ENCODE peak calls at places on chromosomes 6 and 20, in five cellular contexts. One of them, this sample, is unnamed.

GRCh38 chr20:39885975-39886649 is 802.9 kb downstream of the MAFB start:
- DNase-seq in neural crest cell: peak
- DNase-seq in activated effector memory CD4-positive, alpha-beta T cell treated with anti-CD3 and anti-CD28 coated beads, Interleukin-2, amount 50 U/mL, for 16 hours: no peak
- DNase-seq in HS-27A: peak
- DNase-seq in lung microvascular endothelial cell: peak
- DNase-seq in this sample: no peak

GRCh38 chr6:98136333-98136732 is 698.0 kb upstream of the POU3F2 start:
- DNase-seq in HS-27A: no peak
- DNase-seq in lung microvascular endothelial cell: no peak
- DNase-seq in neural crest cell: no peak
- DNase-seq in activated effector memory CD4-positive, alpha-beta T cell treated with anti-CD3 and anti-CD28 coated beads, Interleukin-2, amount 50 U/mL, for 16 hours: no peak
- DNase-seq in this sample: no peak

GRCh38 chr20:40339661-40340449 is 349.2 kb downstream of the MAFB start:
- DNase-seq in neural crest cell: no peak
- DNase-seq in HS-27A: no peak
- DNase-seq in lung microvascular endothelial cell: peak
- DNase-seq in activated effector memory CD4-positive, alpha-beta T cell treated with anti-CD3 and anti-CD28 coated beads, Interleukin-2, amount 50 U/mL, for 16 hours: no peak
- DNase-seq in this sample: no peak

GRCh38 chr20:10618611-10619245 is 55.1 kb downstream of the JAG1 start:
- DNase-seq in neural crest cell: no peak
- DNase-seq in activated effector memory CD4-positive, alpha-beta T cell treated with anti-CD3 and anti-CD28 coated beads, Interleukin-2, amount 50 U/mL, for 16 hours: no peak
- DNase-seq in lung microvascular endothelial cell: no peak
- DNase-seq in HS-27A: no peak
- DNase-seq in this sample: no peak

GRCh38 chr6:98769546-98769945 is 64.8 kb upstream of the POU3F2 start:
- DNase-seq in activated effector memory CD4-positive, alpha-beta T cell treated with anti-CD3 and anti-CD28 coated beads, Interleukin-2, amount 50 U/mL, for 16 hours: no peak
- DNase-seq in lung microvascular endothelial cell: peak
- DNase-seq in HS-27A: no peak
- DNase-seq in neural crest cell: no peak
- DNase-seq in this sample: no peak

GRCh38 chr20:60718743-60719142 is 533.3 kb upstream of the CDH4 start:
- DNase-seq in neural crest cell: no peak
- DNase-seq in HS-27A: no peak
- DNase-seq in activated effector memory CD4-positive, alpha-beta T cell treated with anti-CD3 and anti-CD28 coated beads, Interleukin-2, amount 50 U/mL, for 16 hours: no peak
- DNase-seq in lung microvascular endothelial cell: no peak
- DNase-seq in this sample: no peak

GRCh38 chr6:135798751-135799515 is 52.6 kb upstream of the PDE7B start:
- DNase-seq in lung microvascular endothelial cell: no peak
- DNase-seq in activated effector memory CD4-positive, alpha-beta T cell treated with anti-CD3 and anti-CD28 coated beads, Interleukin-2, amount 50 U/mL, for 16 hours: no peak
- DNase-seq in HS-27A: no peak
- DNase-seq in neural crest cell: no peak
- DNase-seq in this sample: no peak

GRCh38 chr6:30922447-30922852 is 8.4 kb downstream of the VARS2 start:
- DNase-seq in HS-27A: no peak
- DNase-seq in neural crest cell: no peak
- DNase-seq in lung microvascular endothelial cell: no peak
- DNase-seq in activated effector memory CD4-positive, alpha-beta T cell treated with anti-CD3 and anti-CD28 coated beads, Interleukin-2, amount 50 U/mL, for 16 hours: no peak
- DNase-seq in this sample: no peak

GRCh38 chr6:26502169-26502568 is 2.1 kb downstream of the BTN1A1 start:
- DNase-seq in lung microvascular endothelial cell: no peak
- DNase-seq in neural crest cell: no peak
- DNase-seq in HS-27A: no peak
- DNase-seq in activated effector memory CD4-positive, alpha-beta T cell treated with anti-CD3 and anti-CD28 coated beads, Interleukin-2, amount 50 U/mL, for 16 hours: no peak
- DNase-seq in this sample: no peak

GRCh38 chr20:41076776-41077175 is 48.2 kb downstream of the TOP1 start:
- DNase-seq in lung microvascular endothelial cell: no peak
- DNase-seq in neural crest cell: no peak
- DNase-seq in activated effector memory CD4-positive, alpha-beta T cell treated with anti-CD3 and anti-CD28 coated beads, Interleukin-2, amount 50 U/mL, for 16 hours: no peak
- DNase-seq in HS-27A: no peak
- DNase-seq in this sample: no peak

GRCh38 chr6:129623008-129623732 is 86.8 kb downstream of the ARHGAP18 start:
- DNase-seq in activated effector memory CD4-positive, alpha-beta T cell treated with anti-CD3 and anti-CD28 coated beads, Interleukin-2, amount 50 U/mL, for 16 hours: no peak
- DNase-seq in lung microvascular endothelial cell: peak
- DNase-seq in neural crest cell: no peak
- DNase-seq in HS-27A: no peak
- DNase-seq in this sample: no peak

GRCh38 chr20:6651016-6651415 is 116.5 kb upstream of the BMP2 start:
- DNase-seq in lung microvascular endothelial cell: no peak
- DNase-seq in neural crest cell: no peak
- DNase-seq in HS-27A: peak
- DNase-seq in activated effector memory CD4-positive, alpha-beta T cell treated with anti-CD3 and anti-CD28 coated beads, Interleukin-2, amount 50 U/mL, for 16 hours: no peak
- DNase-seq in this sample: no peak

GRCh38 chr20:57181639-57182038 is 84.8 kb downstream of the BMP7 start:
- DNase-seq in activated effector memory CD4-positive, alpha-beta T cell treated with anti-CD3 and anti-CD28 coated beads, Interleukin-2, amount 50 U/mL, for 16 hours: no peak
- DNase-seq in lung microvascular endothelial cell: no peak
- DNase-seq in neural crest cell: no peak
- DNase-seq in HS-27A: no peak
- DNase-seq in this sample: no peak

GRCh38 chr6:79538481-79538971 is 1.3 kb upstream of the LCA5 start:
- DNase-seq in neural crest cell: no peak
- DNase-seq in HS-27A: no peak
- DNase-seq in activated effector memory CD4-positive, alpha-beta T cell treated with anti-CD3 and anti-CD28 coated beads, Interleukin-2, amount 50 U/mL, for 16 hours: no peak
- DNase-seq in lung microvascular endothelial cell: peak
- DNase-seq in this sample: no peak

GRCh38 chr20:44279228-44279627 is 31.8 kb downstream of the FITM2 start:
- DNase-seq in neural crest cell: no peak
- DNase-seq in HS-27A: peak
- DNase-seq in activated effector memory CD4-positive, alpha-beta T cell treated with anti-CD3 and anti-CD28 coated beads, Interleukin-2, amount 50 U/mL, for 16 hours: no peak
- DNase-seq in lung microvascular endothelial cell: no peak
- DNase-seq in this sample: no peak

GRCh38 chr6:38131527-38131965 is 312.0 kb downstream of the ZFAND3 start:
- DNase-seq in activated effector memory CD4-positive, alpha-beta T cell treated with anti-CD3 and anti-CD28 coated beads, Interleukin-2, amount 50 U/mL, for 16 hours: no peak
- DNase-seq in HS-27A: peak
- DNase-seq in lung microvascular endothelial cell: no peak
- DNase-seq in neural crest cell: no peak
- DNase-seq in this sample: no peak

GRCh38 chr6:50539441-50539840 is 173.9 kb upstream of the TFAP2D start:
- DNase-seq in HS-27A: no peak
- DNase-seq in neural crest cell: no peak
- DNase-seq in lung microvascular endothelial cell: no peak
- DNase-seq in activated effector memory CD4-positive, alpha-beta T cell treated with anti-CD3 and anti-CD28 coated beads, Interleukin-2, amount 50 U/mL, for 16 hours: no peak
- DNase-seq in this sample: no peak

GRCh38 chr20:48448601-48449384 is 379.0 kb downstream of the PREX1 start:
- DNase-seq in activated effector memory CD4-positive, alpha-beta T cell treated with anti-CD3 and anti-CD28 coated beads, Interleukin-2, amount 50 U/mL, for 16 hours: no peak
- DNase-seq in HS-27A: no peak
- DNase-seq in neural crest cell: no peak
- DNase-seq in lung microvascular endothelial cell: no peak
- DNase-seq in this sample: no peak

GRCh38 chr6:22401206-22401605 is 104.4 kb upstream of the PRL start:
- DNase-seq in neural crest cell: no peak
- DNase-seq in lung microvascular endothelial cell: no peak
- DNase-seq in HS-27A: no peak
- DNase-seq in activated effector memory CD4-positive, alpha-beta T cell treated with anti-CD3 and anti-CD28 coated beads, Interleukin-2, amount 50 U/mL, for 16 hours: no peak
- DNase-seq in this sample: no peak

This sample was measured in glomerular endothelial cell.